ENCODE peak calls at places on chromosomes 13 and 19, in nine cellular contexts. V is fibroblast of lung, T is pancreas, P is transverse colon, K is left ventricle myocardium inferior, U is mammary epithelial cell, X is astrocyte, S is DND-41, Y is tibial nerve. I is an unnamed sample.

GRCh38 chr19:11984986-11985385 is 20.1 kb downstream of the ZNF763 start:
- DNase-seq in S (peak; percentile 62), V (no peak), U (no peak), X (no peak), T (no peak), Y (no peak), P (no peak), K (no peak), I (no peak)

GRCh38 chr19:5369962-5370367 is 29.4 kb upstream of the PTPRS start:
- DNase-seq in P (peak; percentile 54), K (peak; percentile 18), T (peak; percentile 37), V (peak; percentile 12), U (no peak), X (no peak), S (peak; percentile 60), Y (no peak), I (no peak)

GRCh38 chr19:41330946-41331678 is 21.1 kb downstream of the CCDC97 start:
- DNase-seq in Y (no peak), V (no peak), K (no peak), U (no peak), P (no peak), S (no peak), X (no peak), T (no peak), I (no peak)

GRCh38 chr19:38229585-38230073 is 5.6 kb upstream of the DPF1 start:
- DNase-seq in U (peak; percentile 79), T (no peak), P (peak; percentile 35), V (peak; percentile 86), K (peak; percentile 56), X (peak; percentile 68), Y (no peak), S (no peak), I (peak; percentile 91)

GRCh38 chr13:31122544-31123260 is 39.0 kb downstream of the HSPH1 start:
- DNase-seq in S (no peak), V (no peak), X (no peak), T (no peak), P (no peak), U (no peak), K (no peak), Y (no peak), I (no peak)

GRCh38 chr13:23728807-23729206 is 158.6 kb downstream of the TNFRSF19 start:
- DNase-seq in K (no peak), P (no peak), T (no peak), X (no peak), S (no peak), V (no peak), Y (no peak), U (no peak), I (no peak)

GRCh38 chr13:106525865-106526264 is 9.6 kb downstream of the EFNB2 start:
- DNase-seq in T (no peak), S (no peak), V (no peak), U (no peak), K (no peak), P (no peak), X (no peak), Y (no peak), I (no peak)

GRCh38 chr13:41802684-41803554 is 158.0 kb downstream of the VWA8 start:
- DNase-seq in V (peak; percentile 89), X (peak; percentile 84), U (peak; percentile 89), P (no peak), S (no peak), K (no peak), Y (no peak), T (no peak), I (peak; percentile 21)

GRCh38 chr13:44153536-44153935 is 220.1 kb upstream of the SERP2 start:
- DNase-seq in T (no peak), Y (no peak), X (no peak), P (no peak), U (no peak), V (no peak), S (no peak), K (no peak), I (no peak)

DNA sequence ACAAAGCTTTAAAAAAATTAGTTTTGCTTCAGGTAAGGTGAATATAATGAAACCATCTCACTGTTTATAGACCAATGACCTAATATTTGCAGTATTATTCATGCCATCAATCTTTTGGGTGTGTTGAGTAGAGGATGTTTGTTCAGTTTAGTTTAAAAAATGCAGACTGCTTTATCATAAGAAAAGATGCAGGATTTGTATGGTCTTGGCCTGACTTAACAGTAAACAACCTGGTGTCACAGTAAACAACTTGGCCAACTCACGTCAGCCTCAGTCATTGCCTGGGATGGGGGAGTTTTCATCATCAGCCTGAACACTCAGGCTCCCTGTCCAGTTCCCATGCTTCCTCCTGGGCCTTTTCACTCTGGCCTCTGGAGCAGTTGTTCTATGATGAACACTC is 55.1 kb downstream of the LMO7 start:
- DNase-seq in S (no peak), T (no peak), V (no peak), Y (no peak), X (no peak), P (no peak), U (peak; percentile 17), K (no peak), I (no peak)
- H3K27ac ChIP-seq in S (no peak overlapping the region), T (no peak overlapping the region), V (peak overlapping the region; percentile 22), Y (no peak overlapping the region), X (no peak overlapping the region), P (no peak overlapping the region), U (no peak overlapping the region), K (no peak overlapping the region), I (no peak overlapping the region)

DNA sequence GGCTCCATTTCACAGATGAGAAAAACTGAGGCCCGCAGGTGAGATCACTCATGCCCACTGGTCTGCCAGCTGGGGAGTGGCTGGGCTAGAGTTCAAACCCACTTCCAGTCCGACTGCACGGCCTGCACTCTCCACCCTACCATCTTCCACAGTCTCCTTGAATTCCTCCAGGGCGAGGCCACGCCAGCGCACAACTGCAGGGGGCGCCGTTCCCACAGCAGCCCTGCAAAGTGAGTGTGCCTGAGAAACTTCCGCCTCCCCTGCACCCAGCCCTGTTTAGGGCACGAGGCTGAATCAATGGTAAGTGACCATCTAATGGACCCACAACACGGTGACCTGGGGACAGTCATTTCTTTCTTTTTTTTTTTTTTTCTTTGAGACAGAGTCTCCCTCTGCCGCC is 829 bp upstream of the ATCAY start:
- DNase-seq in K (no peak), X (no peak), S (no peak), Y (no peak), P (no peak), T (no peak), V (no peak), U (no peak), I (no peak)
- TF ChIP-seq CTCF in K (no peak), X (no peak), S (peak; percentile 63), Y (no peak), P (no peak), T (no peak), V (no peak), U (peak; percentile 4), I (no peak)

GRCh38 chr19:48961051-48961649 is 4.0 kb upstream of the FTL start:
- DNase-seq in P (peak; percentile 32), X (no peak), K (no peak), V (no peak), T (no peak), S (no peak), U (no peak), Y (no peak), I (no peak)
- H3K27ac ChIP-seq in P (peak overlapping the region; percentile 94), X (no peak overlapping the region), K (peak overlapping the region; percentile 94), V (no peak overlapping the region), T (no peak overlapping the region), S (no peak overlapping the region), U (no peak overlapping the region), Y (peak overlapping the region; percentile 92), I (peak overlapping the region; percentile 95)

GRCh38 chr13:48975101-48975925 is at the start of gene FNDC3A:
- DNase-seq in Y (peak; percentile 27), X (peak; percentile 61), V (peak; percentile 71), K (peak; percentile 83), P (peak; percentile 49), S (peak; percentile 74), T (peak; percentile 18), U (peak; percentile 54), I (peak; percentile 73)
- TF ChIP-seq CTCF in Y (peak; percentile 33), X (peak; percentile 6), V (no peak), K (peak; percentile 12), P (no peak), S (peak; percentile 7), T (no peak), U (peak; percentile 18), I (no peak)

GRCh38 chr13:114035186-114035582 is 61.3 kb upstream of the C13orf46 start:
- DNase-seq in S (no peak), Y (no peak), X (no peak), V (no peak), U (no peak), K (no peak), P (no peak), T (no peak), I (no peak)
- H3K27ac ChIP-seq in S (no peak overlapping the region), Y (peak overlapping the region; percentile 68), X (peak overlapping the region; percentile 58), V (peak overlapping the region; percentile 83), U (no peak overlapping the region), K (peak overlapping the region; percentile 56), P (peak overlapping the region; percentile 34), T (no peak overlapping the region), I (peak overlapping the region; percentile 30)

DNA sequence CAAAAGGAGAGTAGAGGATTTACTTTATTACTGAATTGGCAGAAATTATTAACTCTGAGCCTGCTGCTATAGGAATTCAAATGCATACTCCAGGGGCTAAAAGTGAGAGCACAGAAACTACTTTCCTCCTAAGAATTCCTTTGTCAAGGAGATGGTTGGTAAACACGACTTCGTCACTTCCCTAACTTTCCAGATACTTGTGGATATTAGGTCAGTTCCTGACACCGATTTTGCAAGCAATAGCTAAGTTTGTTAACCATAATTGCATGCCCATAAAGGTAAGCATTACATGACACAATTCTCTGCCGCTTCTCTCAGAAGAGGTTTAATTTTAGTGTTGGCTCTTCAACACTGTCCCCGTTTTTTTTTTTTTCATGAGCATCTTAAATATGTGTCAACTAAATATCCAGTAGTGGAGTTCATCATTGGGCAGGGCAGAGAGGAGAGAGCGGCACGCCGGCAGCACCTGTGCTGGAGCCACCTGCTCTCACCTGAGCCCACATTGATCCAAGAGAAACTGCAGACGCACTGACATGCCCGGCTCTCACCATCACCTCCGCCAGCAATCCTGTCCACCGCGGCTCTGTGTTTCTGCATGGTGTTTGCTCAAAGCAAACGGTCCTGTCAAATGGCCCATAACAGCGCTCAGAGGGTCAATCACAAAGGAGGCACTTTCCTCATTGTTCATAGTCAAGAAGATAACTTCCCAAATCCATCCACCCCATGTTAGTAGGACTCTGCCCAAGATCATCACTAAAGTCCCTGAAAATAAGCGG is 2.6 kb downstream of the MED26 start:
- DNase-seq in P (no peak), S (no peak), U (no peak), T (no peak), Y (no peak), V (no peak), K (no peak), X (no peak), I (no peak)
- TF ChIP-seq CTCF in P (no peak), S (no peak), U (no peak), T (no peak), Y (no peak), V (no peak), K (no peak), X (no peak), I (no peak)